ENCODE peak calls at places on chromosomes 5 and 9, in ten cellular contexts. One of them, this sample, is unnamed.

GRCh38 chr9:125732562-125732961 is 14.6 kb upstream of the PBX3 start:
- DNase-seq in neural crest cell: peak; percentile 16
- DNase-seq in astrocyte of the spinal cord: no peak
- DNase-seq in right lobe of liver: no peak
- DNase-seq in Calu3: no peak
- DNase-seq in CD8-positive, alpha-beta T cell: no peak
- DNase-seq in lower leg skin: peak; percentile 65
- DNase-seq in GM13976: no peak
- DNase-seq in body of pancreas: no peak
- DNase-seq in endothelial cell: peak; percentile 24
- DNase-seq in this sample: no peak

GRCh38 chr5:172929371-172929838 is 29.8 kb upstream of the RPL26L1 start:
- DNase-seq in neural crest cell: no peak
- DNase-seq in astrocyte of the spinal cord: peak; percentile 87
- DNase-seq in right lobe of liver: no peak
- DNase-seq in Calu3: no peak
- DNase-seq in CD8-positive, alpha-beta T cell: no peak
- DNase-seq in lower leg skin: no peak
- DNase-seq in GM13976: no peak
- DNase-seq in body of pancreas: no peak
- DNase-seq in endothelial cell: no peak
- DNase-seq in this sample: no peak

GRCh38 chr9:93138171-93138764 is 4.2 kb upstream of the NINJ1 start:
- DNase-seq in neural crest cell: no peak
- DNase-seq in astrocyte of the spinal cord: no peak
- DNase-seq in right lobe of liver: no peak
- DNase-seq in Calu3: no peak
- DNase-seq in CD8-positive, alpha-beta T cell: no peak
- DNase-seq in lower leg skin: no peak
- DNase-seq in GM13976: no peak
- DNase-seq in body of pancreas: no peak
- DNase-seq in endothelial cell: no peak
- DNase-seq in this sample: no peak

GRCh38 chr5:110846621-110847020 is 107.8 kb downstream of the SLC25A46 start:
- DNase-seq in neural crest cell: no peak
- DNase-seq in astrocyte of the spinal cord: no peak
- DNase-seq in right lobe of liver: no peak
- DNase-seq in Calu3: no peak
- DNase-seq in CD8-positive, alpha-beta T cell: no peak
- DNase-seq in lower leg skin: no peak
- DNase-seq in GM13976: no peak
- DNase-seq in body of pancreas: no peak
- DNase-seq in endothelial cell: no peak
- DNase-seq in this sample: no peak

GRCh38 chr5:1660037-1660400 is 136.3 kb upstream of the LPCAT1 start:
- DNase-seq in neural crest cell: no peak
- DNase-seq in astrocyte of the spinal cord: no peak
- DNase-seq in right lobe of liver: no peak
- DNase-seq in Calu3: no peak
- DNase-seq in CD8-positive, alpha-beta T cell: no peak
- DNase-seq in lower leg skin: peak; percentile 78
- DNase-seq in GM13976: no peak
- DNase-seq in body of pancreas: no peak
- DNase-seq in endothelial cell: no peak
- DNase-seq in this sample: peak; percentile 8

GRCh38 chr5:658103-658502 is 35.0 kb downstream of the TPPP start:
- DNase-seq in neural crest cell: no peak
- DNase-seq in astrocyte of the spinal cord: peak; percentile 12
- DNase-seq in right lobe of liver: no peak
- DNase-seq in Calu3: no peak
- DNase-seq in CD8-positive, alpha-beta T cell: no peak
- DNase-seq in lower leg skin: no peak
- DNase-seq in GM13976: no peak
- DNase-seq in body of pancreas: no peak
- DNase-seq in endothelial cell: no peak
- DNase-seq in this sample: no peak

GRCh38 chr9:123327697-123328100 is 28.3 kb upstream of the CRB2 start:
- DNase-seq in neural crest cell: no peak
- DNase-seq in astrocyte of the spinal cord: no peak
- DNase-seq in right lobe of liver: no peak
- DNase-seq in Calu3: peak; percentile 76
- DNase-seq in CD8-positive, alpha-beta T cell: no peak
- DNase-seq in lower leg skin: no peak
- DNase-seq in GM13976: no peak
- DNase-seq in body of pancreas: peak; percentile 84
- DNase-seq in endothelial cell: no peak
- DNase-seq in this sample: no peak

GRCh38 chr9:100131875-100132430 is 32.9 kb downstream of the INVS start:
- DNase-seq in neural crest cell: no peak
- DNase-seq in astrocyte of the spinal cord: no peak
- DNase-seq in right lobe of liver: no peak
- DNase-seq in Calu3: no peak
- DNase-seq in CD8-positive, alpha-beta T cell: no peak
- DNase-seq in lower leg skin: no peak
- DNase-seq in GM13976: no peak
- DNase-seq in body of pancreas: no peak
- DNase-seq in endothelial cell: no peak
- DNase-seq in this sample: no peak

GRCh38 chr9:71487046-71487445 is 281.3 kb downstream of the CEMIP2 start:
- DNase-seq in neural crest cell: no peak
- DNase-seq in astrocyte of the spinal cord: no peak
- DNase-seq in right lobe of liver: no peak
- DNase-seq in Calu3: no peak
- DNase-seq in CD8-positive, alpha-beta T cell: no peak
- DNase-seq in lower leg skin: peak; percentile 87
- DNase-seq in GM13976: no peak
- DNase-seq in body of pancreas: no peak
- DNase-seq in endothelial cell: no peak
- DNase-seq in this sample: no peak

GRCh38 chr9:71485306-71485705 is 283.0 kb downstream of the CEMIP2 start:
- DNase-seq in neural crest cell: no peak
- DNase-seq in astrocyte of the spinal cord: no peak
- DNase-seq in right lobe of liver: no peak
- DNase-seq in Calu3: no peak
- DNase-seq in CD8-positive, alpha-beta T cell: no peak
- DNase-seq in lower leg skin: no peak
- DNase-seq in GM13976: no peak
- DNase-seq in body of pancreas: no peak
- DNase-seq in endothelial cell: no peak
- DNase-seq in this sample: no peak

DNA sequence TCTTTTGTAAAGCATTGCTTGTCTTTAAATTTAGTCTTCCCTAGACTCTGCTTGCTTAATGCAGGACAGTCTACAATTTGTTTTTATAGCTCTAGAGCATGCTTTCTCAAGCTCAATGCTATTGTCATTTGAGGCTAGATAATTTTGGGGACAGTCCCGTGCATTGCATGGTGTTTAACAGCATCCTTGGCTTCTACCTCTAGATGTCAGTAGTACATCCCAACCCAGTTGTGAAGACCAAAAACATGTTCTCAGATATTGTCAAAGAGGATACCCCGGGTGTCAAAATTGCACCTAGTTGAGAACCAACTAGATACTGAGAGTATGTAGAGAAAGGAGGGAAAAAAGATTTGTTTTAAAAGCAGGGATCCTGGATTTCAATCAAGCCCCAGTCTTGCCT is 277.5 kb downstream of the CEMIP2 start:
- DNase-seq in neural crest cell: no peak
- DNase-seq in astrocyte of the spinal cord: no peak
- DNase-seq in right lobe of liver: no peak
- DNase-seq in Calu3: peak; percentile 11
- DNase-seq in CD8-positive, alpha-beta T cell: no peak
- DNase-seq in lower leg skin: no peak
- DNase-seq in GM13976: no peak
- DNase-seq in body of pancreas: no peak
- DNase-seq in endothelial cell: no peak
- DNase-seq in this sample: no peak
- TF ChIP-seq CTCF in neural crest cell: peak; percentile 30
- TF ChIP-seq CTCF in astrocyte of the spinal cord: peak; percentile 17
- TF ChIP-seq CTCF in right lobe of liver: peak; percentile 54
- TF ChIP-seq CTCF in Calu3: no peak
- TF ChIP-seq CTCF in CD8-positive, alpha-beta T cell: no peak
- TF ChIP-seq CTCF in lower leg skin: no peak
- TF ChIP-seq CTCF in GM13976: no peak
- TF ChIP-seq CTCF in body of pancreas: no peak
- TF ChIP-seq CTCF in endothelial cell: no peak
- TF ChIP-seq CTCF in this sample: no peak

GRCh38 chr5:148383564-148384388 is at the start of gene FBXO38:
- DNase-seq in neural crest cell: peak; percentile 85
- DNase-seq in astrocyte of the spinal cord: peak; percentile 97
- DNase-seq in right lobe of liver: peak; percentile 95
- DNase-seq in Calu3: peak; percentile 96
- DNase-seq in CD8-positive, alpha-beta T cell: peak; percentile 98
- DNase-seq in lower leg skin: peak; percentile 99
- DNase-seq in GM13976: peak; percentile 92
- DNase-seq in body of pancreas: peak; percentile 98
- DNase-seq in endothelial cell: peak; percentile 92
- DNase-seq in this sample: peak; percentile 95
- TF ChIP-seq CTCF in neural crest cell: peak; percentile 34
- TF ChIP-seq CTCF in astrocyte of the spinal cord: no peak
- TF ChIP-seq CTCF in right lobe of liver: peak; percentile 25
- TF ChIP-seq CTCF in Calu3: no peak
- TF ChIP-seq CTCF in CD8-positive, alpha-beta T cell: no peak
- TF ChIP-seq CTCF in lower leg skin: no peak
- TF ChIP-seq CTCF in GM13976: no peak
- TF ChIP-seq CTCF in body of pancreas: no peak
- TF ChIP-seq CTCF in endothelial cell: no peak
- TF ChIP-seq CTCF in this sample: no peak

GRCh38 chr5:55993628-55994501 is 898 bp downstream of the IL6ST start:
- DNase-seq in neural crest cell: no peak
- DNase-seq in astrocyte of the spinal cord: peak; percentile 38
- DNase-seq in right lobe of liver: no peak
- DNase-seq in Calu3: no peak
- DNase-seq in CD8-positive, alpha-beta T cell: no peak
- DNase-seq in lower leg skin: no peak
- DNase-seq in GM13976: no peak
- DNase-seq in body of pancreas: no peak
- DNase-seq in endothelial cell: no peak
- DNase-seq in this sample: no peak

GRCh38 chr5:55997742-55998351 is 3.1 kb upstream of the IL6ST start:
- DNase-seq in neural crest cell: no peak
- DNase-seq in astrocyte of the spinal cord: peak; percentile 35
- DNase-seq in right lobe of liver: no peak
- DNase-seq in Calu3: no peak
- DNase-seq in CD8-positive, alpha-beta T cell: no peak
- DNase-seq in lower leg skin: no peak
- DNase-seq in GM13976: no peak
- DNase-seq in body of pancreas: no peak
- DNase-seq in endothelial cell: no peak
- DNase-seq in this sample: no peak

GRCh38 chr5:55993013-55993412 is 1.8 kb downstream of the IL6ST start:
- DNase-seq in neural crest cell: no peak
- DNase-seq in astrocyte of the spinal cord: no peak
- DNase-seq in right lobe of liver: no peak
- DNase-seq in Calu3: no peak
- DNase-seq in CD8-positive, alpha-beta T cell: no peak
- DNase-seq in lower leg skin: no peak
- DNase-seq in GM13976: no peak
- DNase-seq in body of pancreas: no peak
- DNase-seq in endothelial cell: no peak
- DNase-seq in this sample: no peak

GRCh38 chr5:55994502-55994997 is at the start of gene IL6ST:
- DNase-seq in neural crest cell: no peak
- DNase-seq in astrocyte of the spinal cord: peak; percentile 56
- DNase-seq in right lobe of liver: no peak
- DNase-seq in Calu3: peak; percentile 67
- DNase-seq in CD8-positive, alpha-beta T cell: peak; percentile 52
- DNase-seq in lower leg skin: no peak
- DNase-seq in GM13976: no peak
- DNase-seq in body of pancreas: peak; percentile 71
- DNase-seq in endothelial cell: no peak
- DNase-seq in this sample: no peak

DNA sequence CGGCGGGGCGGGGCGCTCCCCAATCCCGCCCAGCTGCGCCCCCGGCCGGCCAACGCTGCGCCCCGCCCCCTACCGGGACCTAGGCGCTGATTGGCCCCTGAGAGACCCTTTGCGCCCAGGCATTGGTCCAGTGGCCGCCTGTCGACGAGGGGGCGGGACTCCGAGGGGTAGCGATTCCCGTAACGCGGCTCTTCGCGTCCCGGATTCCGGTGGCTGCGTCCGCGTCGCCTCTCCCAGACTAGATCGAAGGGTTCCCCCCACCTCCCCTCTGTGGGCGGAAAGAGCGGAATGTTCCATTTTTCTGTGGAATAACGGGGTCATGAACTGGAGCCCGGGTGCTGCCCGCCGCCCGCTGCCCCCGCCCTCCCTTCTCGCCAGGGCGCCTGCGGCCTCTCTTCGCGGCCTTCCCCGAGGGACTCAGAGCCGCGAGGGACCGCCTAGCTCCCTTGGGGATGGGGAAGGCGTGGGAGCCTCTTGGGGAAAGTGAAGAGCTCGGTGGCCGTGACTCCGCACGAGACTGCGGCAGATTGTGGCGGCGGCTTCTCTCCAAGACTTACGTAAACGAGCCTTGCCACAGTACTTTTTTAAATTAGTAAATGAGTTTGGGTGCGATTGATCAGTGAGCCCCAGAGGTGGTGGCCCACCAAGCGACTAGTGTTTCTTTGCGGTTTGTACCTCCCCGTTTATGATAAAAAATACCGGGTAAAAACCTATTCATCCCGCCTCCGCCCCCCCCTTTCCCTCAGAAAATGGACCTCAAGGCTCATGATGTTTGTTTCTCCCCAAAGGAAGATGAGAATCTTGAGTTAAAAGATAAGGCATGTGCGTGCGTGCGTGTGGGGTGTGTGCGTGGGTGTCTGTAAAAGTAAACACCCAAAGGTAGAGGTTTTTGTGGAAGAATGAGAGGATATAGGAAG is 493 bp upstream of the IL6ST start:
- DNase-seq in neural crest cell: peak; percentile 94
- DNase-seq in astrocyte of the spinal cord: peak; percentile 98
- DNase-seq in right lobe of liver: peak; percentile 99
- DNase-seq in Calu3: peak; percentile 98
- DNase-seq in CD8-positive, alpha-beta T cell: peak; percentile 94
- DNase-seq in lower leg skin: peak; percentile 99
- DNase-seq in GM13976: peak; percentile 98
- DNase-seq in body of pancreas: peak; percentile 98
- DNase-seq in endothelial cell: peak; percentile 98
- DNase-seq in this sample: peak; percentile 98
- TF ChIP-seq CTCF in neural crest cell: no peak
- TF ChIP-seq CTCF in astrocyte of the spinal cord: no peak
- TF ChIP-seq CTCF in right lobe of liver: peak; percentile 40
- TF ChIP-seq CTCF in Calu3: no peak
- TF ChIP-seq CTCF in CD8-positive, alpha-beta T cell: no peak
- TF ChIP-seq CTCF in lower leg skin: no peak
- TF ChIP-seq CTCF in GM13976: no peak
- TF ChIP-seq CTCF in body of pancreas: no peak
- TF ChIP-seq CTCF in endothelial cell: peak; percentile 38
- TF ChIP-seq CTCF in this sample: no peak

DNA sequence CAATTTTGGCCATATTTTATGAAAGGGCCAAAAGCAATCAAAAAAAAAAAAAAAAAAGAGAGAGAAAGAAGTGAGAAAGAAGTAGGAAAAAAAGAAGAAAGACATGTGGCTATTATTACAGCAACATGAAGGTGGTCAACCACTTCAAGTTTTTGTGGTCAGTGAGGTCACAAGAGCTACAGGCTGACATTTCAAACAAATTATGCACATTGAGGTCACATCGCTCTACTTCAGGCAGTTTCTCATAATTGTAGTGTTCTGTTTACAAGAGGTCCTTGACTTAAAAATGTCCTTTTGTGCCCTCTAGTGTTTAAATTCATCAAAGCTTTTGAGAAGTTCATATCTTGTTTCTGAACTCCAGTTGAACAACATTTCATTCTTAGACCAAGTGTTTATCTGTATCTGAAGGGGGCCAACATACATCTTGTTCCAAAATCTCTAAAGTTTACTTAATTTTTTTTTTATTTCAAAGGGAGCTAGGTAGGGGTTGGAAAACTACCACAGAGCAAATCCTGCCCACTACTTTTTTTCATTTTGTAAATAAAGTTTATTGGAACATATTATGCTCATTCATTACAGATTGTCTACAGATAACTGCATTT is 513.1 kb downstream of the PDE4D start:
- DNase-seq in neural crest cell: no peak
- DNase-seq in astrocyte of the spinal cord: peak; percentile 85
- DNase-seq in right lobe of liver: no peak
- DNase-seq in Calu3: no peak
- DNase-seq in CD8-positive, alpha-beta T cell: no peak
- DNase-seq in lower leg skin: no peak
- DNase-seq in GM13976: peak; percentile 54
- DNase-seq in body of pancreas: no peak
- DNase-seq in endothelial cell: no peak
- DNase-seq in this sample: no peak
- TF ChIP-seq CTCF in neural crest cell: peak; percentile 76
- TF ChIP-seq CTCF in astrocyte of the spinal cord: peak; percentile 47
- TF ChIP-seq CTCF in right lobe of liver: peak; percentile 59
- TF ChIP-seq CTCF in Calu3: peak; percentile 37
- TF ChIP-seq CTCF in CD8-positive, alpha-beta T cell: peak; percentile 50
- TF ChIP-seq CTCF in lower leg skin: no peak
- TF ChIP-seq CTCF in GM13976: peak; percentile 42
- TF ChIP-seq CTCF in body of pancreas: no peak
- TF ChIP-seq CTCF in endothelial cell: peak; percentile 42
- TF ChIP-seq CTCF in this sample: peak; percentile 65

This sample was measured in Peyer's patch.